ENCODE peak calls at places on chromosomes 3 and 15, in four cellular contexts. I, L, Y and C are unnamed samples.

GRCh38 chr15:48332642-48333034 is 1.4 kb downstream of the DUT start:
- DNase-seq in I (peak), L (no peak), Y (no peak), C (no peak)

GRCh38 chr3:62798000-62798399 is 77.2 kb downstream of the CADPS start:
- DNase-seq in I (no peak), L (no peak), Y (no peak), C (no peak)

GRCh38 chr3:13419356-13420050 is 619 bp downstream of the NUP210 start:
- DNase-seq in I (no peak), L (no peak), Y (no peak), C (no peak)

GRCh38 chr3:123447749-123448502 is 964 bp downstream of the ADCY5 start:
- DNase-seq in I (no peak), L (no peak), Y (no peak), C (no peak)

GRCh38 chr3:14267976-14268375 is 89.4 kb downstream of the LSM3 start:
- DNase-seq in I (no peak), L (no peak), Y (no peak), C (no peak)

GRCh38 chr3:127722928-127723603 is 50.3 kb downstream of the ABTB1 start:
- DNase-seq in I (no peak), L (no peak), Y (no peak), C (no peak)

GRCh38 chr3:129181834-129182233 is 1.9 kb downstream of the CNBP start:
- DNase-seq in I (no peak), L (no peak), Y (no peak), C (no peak)

GRCh38 chr15:101647251-101647650 is 4.9 kb downstream of the TM2D3 start:
- DNase-seq in I (no peak), L (no peak), Y (no peak), C (no peak)

GRCh38 chr15:84979651-84980050 is 2.0 kb upstream of the PDE8A start:
- DNase-seq in I (peak), L (no peak), Y (no peak), C (no peak)

GRCh38 chr3:23459915-23460546 is 256.9 kb downstream of the UBE2E2 start:
- DNase-seq in I (no peak), L (no peak), Y (no peak), C (no peak)

GRCh38 chr3:142019794-142020320 is 129.5 kb downstream of the TFDP2 start:
- DNase-seq in I (no peak), L (no peak), Y (no peak), C (no peak)

GRCh38 chr3:58613236-58614132 is 36.3 kb upstream of the FAM107A start:
- DNase-seq in I (no peak), L (no peak), Y (no peak), C (no peak)

GRCh38 chr3:64039972-64040733 is 16.9 kb upstream of the PSMD6 start:
- DNase-seq in I (no peak), L (no peak), Y (no peak), C (no peak)

GRCh38 chr15:29636140-29636539 is 186.1 kb downstream of the TJP1 start:
- DNase-seq in I (peak), L (no peak), Y (no peak), C (no peak)

GRCh38 chr15:38707802-38708671 is 143.4 kb upstream of the RASGRP1 start:
- DNase-seq in I (peak), L (peak), Y (peak), C (peak)

GRCh38 chr3:14640157-14640562 is 11.4 kb upstream of the CCDC174 start:
- DNase-seq in I (no peak), L (no peak), Y (no peak), C (no peak)

GRCh38 chr3:122661633-122662032 is 19.0 kb upstream of the PARP14 start:
- DNase-seq in I (no peak), L (no peak), Y (no peak), C (no peak)

GRCh38 chr3:87268646-87269211 is 7.7 kb downstream of the POU1F1 start:
- DNase-seq in I (no peak), L (no peak), Y (peak), C (peak)

GRCh38 chr15:71386448-71387236 is 271.4 kb downstream of the THSD4 start:
- DNase-seq in I (no peak), L (no peak), Y (peak), C (no peak)

GRCh38 chr3:133758969-133759739 is 13.0 kb downstream of the TF start:
- DNase-seq in I (no peak), L (no peak), Y (no peak), C (no peak)

GRCh38 chr3:194756460-194757355 is 71.0 kb downstream of the FAM43A start:
- DNase-seq in I (no peak), L (no peak), Y (no peak), C (no peak)

GRCh38 chr3:21484323-21485154 is 266.5 kb downstream of the ZNF385D start:
- DNase-seq in I (peak), L (peak), Y (peak), C (peak)

GRCh38 chr3:81769271-81769670 is 7.8 kb upstream of the GBE1 start:
- DNase-seq in I (no peak), L (no peak), Y (no peak), C (no peak)

GRCh38 chr3:56928379-56929068 is 126.8 kb upstream of the ARHGEF3 start:
- DNase-seq in I (no peak), L (peak), Y (no peak), C (no peak)

GRCh38 chr3:32596926-32597369 is 26.3 kb upstream of the DYNC1LI1 start:
- DNase-seq in I (no peak), L (no peak), Y (no peak), C (no peak)

DNA sequence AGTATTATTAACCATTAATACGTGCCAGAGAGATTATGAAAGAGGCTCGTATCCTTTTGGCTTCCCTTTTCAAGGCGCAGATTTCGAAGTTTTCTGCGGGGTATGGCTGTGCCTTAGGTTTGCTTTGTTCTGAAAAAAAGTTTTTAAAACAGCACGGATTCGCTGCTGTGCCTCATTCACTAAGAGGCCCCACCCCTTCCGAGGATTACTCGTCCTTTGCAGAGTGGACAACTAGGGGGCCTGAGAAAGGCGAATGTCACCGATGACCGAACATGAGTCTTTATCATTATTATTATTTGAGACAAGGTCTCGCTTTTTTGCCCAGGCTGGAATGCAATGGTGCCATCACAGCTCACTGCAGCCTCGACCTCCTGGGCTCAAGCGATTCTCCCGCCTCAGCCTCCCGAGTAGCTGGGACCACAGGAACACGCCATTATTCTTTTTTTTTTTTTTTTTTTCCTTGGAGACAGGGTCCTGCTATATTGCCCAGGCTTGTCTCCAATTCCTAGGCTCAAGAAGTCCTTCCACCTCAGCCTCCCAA is 684 bp upstream of the RPS27L start:
- DNase-seq in I (peak), L (peak), Y (peak), C (no peak)
- TF ChIP-seq CTCF in I (no peak), L (peak), Y (peak), C (no peak)

GRCh38 chr3:181724432-181724740 is 12.7 kb downstream of the SOX2 start:
- DNase-seq in I (no peak), L (no peak), Y (no peak), C (no peak)
- H3K4me3 ChIP-seq in I (no peak), L (no peak), Y (peak), C (no peak)

GRCh38 chr3:10712121-10712520 is 103.9 kb upstream of the SLC6A11 start:
- DNase-seq in I (no peak), L (no peak), Y (no peak), C (no peak)
- TF ChIP-seq CTCF in I (no peak), L (no peak), Y (no peak), C (peak)

GRCh38 chr3:149535395-149535685 is 60.8 kb downstream of the TM4SF4 start:
- DNase-seq in I (no peak), L (no peak), Y (no peak), C (no peak)
- H3K4me3 ChIP-seq in I (no peak), L (peak), Y (no peak), C (no peak)

DNA sequence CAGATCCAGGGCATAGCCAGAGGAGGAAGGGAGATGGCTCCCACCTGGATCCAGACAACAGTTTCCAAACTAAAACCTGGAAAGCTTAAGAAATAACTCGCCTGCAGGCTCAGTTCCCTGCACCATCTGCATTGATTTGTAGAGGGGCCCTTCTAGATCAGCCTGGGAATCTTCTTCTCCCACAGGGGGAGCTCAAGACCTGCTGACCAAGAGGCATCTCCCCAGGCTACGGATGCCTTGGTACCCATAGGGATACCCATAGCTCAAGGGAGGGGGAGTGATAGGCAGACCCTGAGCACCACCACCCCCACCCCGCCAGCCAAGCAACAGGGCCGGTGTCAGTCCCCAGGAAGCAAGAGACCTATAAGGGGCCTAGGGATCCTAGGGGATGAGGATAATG is 28.0 kb upstream of the DCLK3 start:
- DNase-seq in I (no peak), L (peak), Y (no peak), C (no peak)
- TF ChIP-seq CTCF in I (no peak), L (peak), Y (peak), C (peak)

GRCh38 chr15:75662823-75663519 is 15.3 kb downstream of the SNX33 start:
- DNase-seq in I (no peak), L (peak), Y (no peak), C (no peak)
- H3K4me3 ChIP-seq in I (no peak), L (no peak), Y (no peak), C (no peak)